ENCODE peak calls at places on chromosome 14, in ten cellular contexts. X is amygdala; J is CD8-positive, alpha-beta memory T cell; M is amniotic epithelial cell; F is AG09309; H is HL-60; S is NCI-H1436; Q is stimulated activated CD8-positive, alpha-beta memory T cell treated with anti-CD3 and anti-CD28 coated beads, Interleukin-15, amount 100 ng/mL, for 1 hour; I is CD4-positive, CD25-positive, alpha-beta regulatory T cell; N is NCI-H187. P is an unnamed sample.

GRCh38 chr14:93017341-93017797 is 94.4 kb downstream of the CHGA start:
- DNase-seq in X (no peak), J (no peak), M (no peak), F (no peak), H (no peak), S (no peak), Q (no peak), I (no peak), N (no peak), P (no peak)

GRCh38 chr14:59214702-59215302 is 26.3 kb downstream of the DAAM1 start:
- DNase-seq in X (no peak), J (no peak), M (no peak), F (no peak), H (no peak), S (no peak), Q (no peak), I (no peak), N (no peak), P (no peak)

GRCh38 chr14:68682166-68683103 is 110.4 kb downstream of the ZFP36L1 start:
- DNase-seq in X (no peak), J (no peak), M (peak; percentile 94), F (peak; percentile 97), H (peak; percentile 52), S (no peak), Q (no peak), I (no peak), N (no peak), P (peak; percentile 88)

GRCh38 chr14:49512147-49512551 is 74.0 kb downstream of the RPS29 start:
- DNase-seq in X (no peak), J (no peak), M (peak; percentile 52), F (peak; percentile 33), H (no peak), S (no peak), Q (no peak), I (no peak), N (no peak), P (no peak)

GRCh38 chr14:53921027-53921426 is 35.6 kb downstream of the BMP4 start:
- DNase-seq in X (no peak), J (no peak), M (no peak), F (no peak), H (no peak), S (no peak), Q (no peak), I (no peak), N (no peak), P (no peak)

GRCh38 chr14:99164712-99165111 is 107.3 kb downstream of the BCL11B start:
- DNase-seq in X (no peak), J (no peak), M (no peak), F (no peak), H (no peak), S (peak; percentile 48), Q (no peak), I (no peak), N (peak; percentile 39), P (no peak)

GRCh38 chr14:103629503-103630121 is 601 bp downstream of the KLC1 start:
- DNase-seq in X (peak; percentile 47), J (peak; percentile 63), M (no peak), F (no peak), H (no peak), S (no peak), Q (no peak), I (peak; percentile 48), N (no peak), P (peak; percentile 48)

GRCh38 chr14:64221604-64222003 is 72.6 kb downstream of the ESR2 start:
- DNase-seq in X (no peak), J (no peak), M (no peak), F (no peak), H (no peak), S (no peak), Q (no peak), I (no peak), N (no peak), P (no peak)

GRCh38 chr14:102212845-102213244 is 73.1 kb downstream of the WDR20 start:
- DNase-seq in X (no peak), J (no peak), M (no peak), F (no peak), H (no peak), S (no peak), Q (no peak), I (no peak), N (no peak), P (peak; percentile 27)

GRCh38 chr14:100275214-100275613 is 31.0 kb downstream of the SLC25A29 start:
- DNase-seq in X (no peak), J (no peak), M (no peak), F (no peak), H (no peak), S (no peak), Q (no peak), I (no peak), N (no peak), P (no peak)

GRCh38 chr14:68631691-68632590 is 160.9 kb downstream of the ZFP36L1 start:
- DNase-seq in X (no peak), J (no peak), M (no peak), F (no peak), H (no peak), S (no peak), Q (no peak), I (no peak), N (no peak), P (no peak)

GRCh38 chr14:102390064-102390463 is 27.3 kb downstream of the TECPR2 start:
- DNase-seq in X (no peak), J (no peak), M (no peak), F (no peak), H (no peak), S (no peak), Q (no peak), I (no peak), N (no peak), P (no peak)

GRCh38 chr14:53399057-53399456 is 245.9 kb upstream of the DDHD1 start:
- DNase-seq in X (no peak), J (no peak), M (peak; percentile 60), F (peak; percentile 60), H (peak; percentile 6), S (no peak), Q (no peak), I (no peak), N (no peak), P (no peak)

GRCh38 chr14:64929003-64929337 is 13.6 kb downstream of the GPX2 start:
- DNase-seq in X (no peak), J (no peak), M (no peak), F (no peak), H (no peak), S (no peak), Q (no peak), I (peak; percentile 10), N (no peak), P (no peak)

GRCh38 chr14:68544150-68544892 is 248.5 kb downstream of the ZFP36L1 start:
- DNase-seq in X (no peak), J (no peak), M (peak; percentile 100), F (peak; percentile 100), H (no peak), S (no peak), Q (no peak), I (no peak), N (no peak), P (no peak)

GRCh38 chr14:20681348-20682126 is 2.8 kb upstream of the RNASE4 start:
- DNase-seq in X (peak; percentile 64), J (peak; percentile 92), M (peak; percentile 86), F (peak; percentile 45), H (peak; percentile 63), S (peak; percentile 27), Q (peak; percentile 84), I (peak; percentile 90), N (peak; percentile 64), P (peak; percentile 73)

GRCh38 chr14:54366726-54367707 is 29.8 kb upstream of the CDKN3 start:
- DNase-seq in X (peak; percentile 36), J (peak; percentile 66), M (peak; percentile 80), F (peak; percentile 57), H (no peak), S (peak; percentile 28), Q (no peak), I (peak; percentile 33), N (no peak), P (no peak)